ENCODE peak calls at places on chromosomes 1 and 21, in eight cellular contexts. X is thoracic aorta; E is activated CD8-positive, alpha-beta memory T cell treated with anti-CD3 and anti-CD28 coated beads for 48 hours; L is posterior vena cava; G is NCI-H1105; U is hepatocyte; Z is stimulated activated CD4-positive, alpha-beta T cell treated with anti-CD3 and anti-CD28 coated beads, Interleukin-2, amount 100 ng/mL, for 24 hours; K is effector memory CD4-positive, alpha-beta T cell. C is an unnamed sample.

GRCh38 chr1:234598974-234599616 is 10.9 kb downstream of the IRF2BP2 start:
- DNase-seq in E (no peak), K (no peak), X (no peak), U (peak), L (no peak), Z (no peak), G (no peak), C (no peak)

GRCh38 chr1:40944841-40945430 is 34.6 kb upstream of the CTPS1 start:
- DNase-seq in L (no peak), X (no peak), U (no peak), Z (no peak), E (no peak), K (no peak), G (no peak), C (peak)

GRCh38 chr21:35924714-35925301 is 135.5 kb downstream of the SETD4 start:
- DNase-seq in L (no peak), G (no peak), K (no peak), E (no peak), Z (no peak), X (no peak), U (no peak), C (no peak)

GRCh38 chr1:1091344-1092148 is 17.4 kb upstream of the RNF223 start:
- DNase-seq in X (no peak), E (no peak), G (no peak), K (no peak), Z (no peak), L (no peak), U (peak), C (no peak)

GRCh38 chr1:192951961-192952460 is 107.1 kb downstream of the UCHL5 start:
- DNase-seq in K (no peak), Z (no peak), G (no peak), X (no peak), L (no peak), U (peak), E (no peak), C (no peak)

GRCh38 chr1:33147997-33148314 is 33.9 kb downstream of the TRIM62 start:
- DNase-seq in X (no peak), G (no peak), U (no peak), K (no peak), E (no peak), L (peak), Z (no peak), C (no peak)

GRCh38 chr1:236576004-236576403 is 28.3 kb downstream of the HEATR1 start:
- DNase-seq in Z (no peak), E (no peak), G (no peak), L (no peak), K (no peak), U (no peak), X (no peak), C (no peak)

GRCh38 chr21:31879251-31879650 is 6.4 kb downstream of the HUNK start:
- DNase-seq in U (no peak), L (no peak), E (no peak), G (no peak), Z (no peak), X (no peak), K (no peak), C (no peak)

GRCh38 chr1:234624718-234625117 is 14.7 kb upstream of the IRF2BP2 start:
- DNase-seq in L (no peak), E (no peak), G (no peak), Z (no peak), X (no peak), K (no peak), U (no peak), C (no peak)

GRCh38 chr1:165352442-165353293 is 3.8 kb downstream of the LMX1A start:
- DNase-seq in K (no peak), X (no peak), G (no peak), E (no peak), L (no peak), U (peak), Z (no peak), C (peak)

GRCh38 chr1:25774921-25775774 is 24.8 kb upstream of the SELENON start:
- DNase-seq in Z (peak), U (no peak), E (peak), G (peak), K (peak), X (no peak), L (no peak), C (peak)

GRCh38 chr1:222892137-222892763 is 77.4 kb downstream of the DISP1 start:
- DNase-seq in G (no peak), U (peak), E (no peak), X (no peak), Z (no peak), L (no peak), K (no peak), C (no peak)

GRCh38 chr1:61391730-61392129 is 309.4 kb downstream of the NFIA start:
- DNase-seq in L (no peak), G (peak), K (no peak), Z (no peak), U (no peak), E (no peak), X (no peak), C (peak)

GRCh38 chr21:37767984-37768383 is 148.3 kb downstream of the KCNJ6 start:
- DNase-seq in U (no peak), G (no peak), E (no peak), X (no peak), Z (no peak), K (no peak), L (no peak), C (no peak)

GRCh38 chr1:237042892-237043576 is 1.1 kb downstream of the RYR2 start:
- DNase-seq in Z (no peak), X (no peak), L (no peak), U (peak), G (no peak), K (no peak), E (no peak), C (no peak)

C was measured in NCI-H1417.